ENCODE peak calls at places on chromosomes 5 and 9, in four cellular contexts. One of them, this sample, is unnamed.

GRCh38 chr9:16048129-16048528 is 495.3 kb downstream of the CCDC171 start:
- DNase-seq in K562: no peak
- DNase-seq in HepG2: no peak
- DNase-seq in SK-N-SH: no peak
- DNase-seq in this sample: no peak

GRCh38 chr9:130479587-130479986 is 34.8 kb downstream of the ASS1 start:
- DNase-seq in HepG2: no peak
- DNase-seq in K562: no peak
- DNase-seq in SK-N-SH: no peak
- DNase-seq in this sample: no peak

GRCh38 chr9:113215142-113215541 is 5.9 kb downstream of the FKBP15 start:
- DNase-seq in SK-N-SH: no peak
- DNase-seq in K562: no peak
- DNase-seq in HepG2: peak; percentile 22
- DNase-seq in this sample: no peak

GRCh38 chr5:53090229-53090628 is 19.3 kb downstream of the MOCS2 start:
- DNase-seq in HepG2: no peak
- DNase-seq in SK-N-SH: no peak
- DNase-seq in K562: no peak
- DNase-seq in this sample: no peak

GRCh38 chr9:95463145-95464060 is 53.4 kb downstream of the PTCH1 start:
- DNase-seq in K562: no peak
- DNase-seq in HepG2: no peak
- DNase-seq in SK-N-SH: no peak
- DNase-seq in this sample: no peak

GRCh38 chr5:77972545-77973252 is 196.6 kb upstream of the TBCA start:
- DNase-seq in HepG2: no peak
- DNase-seq in SK-N-SH: peak; percentile 76
- DNase-seq in K562: no peak
- DNase-seq in this sample: no peak

GRCh38 chr9:94725293-94725692 is 1.2 kb upstream of the AOPEP start:
- DNase-seq in K562: no peak
- DNase-seq in HepG2: no peak
- DNase-seq in SK-N-SH: no peak
- DNase-seq in this sample: no peak

GRCh38 chr5:87717761-87718160 is 305.0 kb upstream of the CCNH start:
- DNase-seq in K562: no peak
- DNase-seq in HepG2: no peak
- DNase-seq in SK-N-SH: peak; percentile 16
- DNase-seq in this sample: no peak

GRCh38 chr5:57891443-57891842 is 408.8 kb upstream of the ACTBL2 start:
- DNase-seq in HepG2: no peak
- DNase-seq in SK-N-SH: no peak
- DNase-seq in K562: no peak
- DNase-seq in this sample: no peak

GRCh38 chr5:37111426-37112382 is 137.5 kb downstream of the CPLANE1 start:
- DNase-seq in K562: no peak
- DNase-seq in SK-N-SH: no peak
- DNase-seq in HepG2: no peak
- DNase-seq in this sample: no peak

GRCh38 chr5:112534067-112534466 is 115.0 kb upstream of the EPB41L4A start:
- DNase-seq in HepG2: no peak
- DNase-seq in K562: no peak
- DNase-seq in SK-N-SH: no peak
- DNase-seq in this sample: no peak

GRCh38 chr5:133052317-133053175 is 733 bp downstream of the HSPA4 start:
- DNase-seq in HepG2: no peak
- DNase-seq in K562: peak; percentile 63
- DNase-seq in SK-N-SH: peak; percentile 80
- DNase-seq in this sample: peak; percentile 43

GRCh38 chr9:26643826-26644225 is 248.8 kb downstream of the CAAP1 start:
- DNase-seq in SK-N-SH: no peak
- DNase-seq in K562: no peak
- DNase-seq in HepG2: no peak
- DNase-seq in this sample: no peak

GRCh38 chr5:153276151-153276550 is 214.3 kb upstream of the GRIA1 start:
- DNase-seq in SK-N-SH: no peak
- DNase-seq in HepG2: peak; percentile 2
- DNase-seq in K562: peak; percentile 16
- DNase-seq in this sample: peak; percentile 76

GRCh38 chr5:134451618-134452505 is 40.2 kb upstream of the CDKN2AIPNL start:
- DNase-seq in K562: no peak
- DNase-seq in HepG2: no peak
- DNase-seq in SK-N-SH: no peak
- DNase-seq in this sample: no peak

GRCh38 chr5:926416-927171 is 33.9 kb downstream of the TRIP13 start:
- DNase-seq in HepG2: no peak
- DNase-seq in SK-N-SH: peak; percentile 54
- DNase-seq in K562: peak; percentile 51
- DNase-seq in this sample: peak; percentile 56

GRCh38 chr9:95086564-95086955 is 230.9 kb downstream of the FANCC start:
- DNase-seq in HepG2: no peak
- DNase-seq in SK-N-SH: no peak
- DNase-seq in K562: no peak
- DNase-seq in this sample: no peak

GRCh38 chr9:34719021-34719768 is 9.3 kb upstream of the CCL21 start:
- DNase-seq in K562: no peak
- DNase-seq in HepG2: no peak
- DNase-seq in SK-N-SH: no peak
- DNase-seq in this sample: no peak
- TF ChIP-seq FOXJ3 in K562: no peak
- TF ChIP-seq FOXJ3 in HepG2: no peak
- TF ChIP-seq FOXJ3 in SK-N-SH: no peak
- TF ChIP-seq FOXJ3 in this sample: no peak

DNA sequence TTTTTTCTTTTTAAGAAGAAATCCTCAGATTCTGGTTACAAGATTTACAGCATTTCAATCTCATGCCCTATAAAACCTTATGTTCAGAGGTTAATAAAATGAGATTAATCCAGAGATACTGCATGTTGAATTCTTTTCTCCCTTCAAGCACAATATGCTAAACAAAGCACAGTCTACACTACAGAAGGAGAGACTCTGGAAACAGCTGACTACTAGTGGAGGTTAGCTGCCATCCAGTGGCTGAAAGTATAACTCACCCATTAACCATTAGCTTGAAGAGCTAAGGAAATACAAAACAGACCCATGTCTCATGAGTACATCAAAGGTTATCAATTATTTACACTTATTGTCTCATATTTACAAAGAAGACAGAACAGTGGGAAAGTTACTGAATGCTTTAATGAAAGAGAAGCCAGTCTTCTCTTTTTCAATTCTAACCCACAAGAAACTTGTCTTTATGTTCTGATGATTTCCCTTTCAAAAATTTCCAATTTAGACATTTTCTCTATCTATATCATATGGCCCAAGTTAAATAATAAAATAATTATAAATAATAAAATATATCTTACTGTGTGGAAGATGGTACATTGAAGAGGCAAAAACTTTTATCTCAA is 12.7 kb upstream of the DNAH5 start:
- DNase-seq in SK-N-SH: peak; percentile 49
- DNase-seq in K562: peak; percentile 37
- DNase-seq in HepG2: peak; percentile 54
- DNase-seq in this sample: peak; percentile 53
- TF ChIP-seq FOXJ3 in SK-N-SH: no peak
- TF ChIP-seq FOXJ3 in K562: no peak
- TF ChIP-seq FOXJ3 in HepG2: no peak
- TF ChIP-seq FOXJ3 in this sample: no peak

DNA sequence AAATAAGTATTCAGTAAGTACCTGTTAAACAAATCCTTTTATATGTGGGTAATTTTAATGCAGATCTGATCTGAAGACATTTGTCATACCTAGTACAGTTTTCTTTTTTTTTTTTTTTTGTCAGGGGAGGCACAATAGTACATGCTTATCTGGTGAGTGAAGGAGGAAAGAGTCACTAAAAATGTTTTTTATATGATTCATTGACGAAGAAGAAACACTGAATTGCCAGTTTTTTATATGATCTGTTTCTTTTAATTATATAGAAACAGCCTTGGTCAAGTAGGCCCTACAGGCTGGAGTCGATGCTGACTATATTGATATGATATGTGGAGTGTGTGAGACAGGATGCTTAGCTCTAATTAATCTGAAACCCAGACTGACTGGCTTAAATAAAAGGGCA is 315.2 kb downstream of the PSAT1 start:
- DNase-seq in HepG2: no peak
- DNase-seq in SK-N-SH: no peak
- DNase-seq in K562: no peak
- DNase-seq in this sample: no peak
- TF ChIP-seq FOXJ3 in HepG2: no peak
- TF ChIP-seq FOXJ3 in SK-N-SH: no peak
- TF ChIP-seq FOXJ3 in K562: no peak
- TF ChIP-seq FOXJ3 in this sample: no peak

GRCh38 chr9:127949827-127950512 is 12.3 kb upstream of the DPM2 start:
- DNase-seq in K562: no peak
- DNase-seq in HepG2: peak; percentile 10
- DNase-seq in SK-N-SH: no peak
- DNase-seq in this sample: no peak

GRCh38 chr9:127953768-127954505 is 16.3 kb upstream of the DPM2 start:
- DNase-seq in SK-N-SH: no peak
- DNase-seq in K562: no peak
- DNase-seq in HepG2: no peak
- DNase-seq in this sample: no peak

GRCh38 chr9:127946728-127947127 is 9.1 kb upstream of the DPM2 start:
- DNase-seq in K562: no peak
- DNase-seq in SK-N-SH: no peak
- DNase-seq in HepG2: peak; percentile 28
- DNase-seq in this sample: no peak

GRCh38 chr9:127947841-127948710 is 10.4 kb upstream of the DPM2 start:
- DNase-seq in K562: no peak
- DNase-seq in HepG2: no peak
- DNase-seq in SK-N-SH: no peak
- DNase-seq in this sample: no peak

GRCh38 chr9:127950513-127951210 is 13.0 kb upstream of the DPM2 start:
- DNase-seq in K562: no peak
- DNase-seq in HepG2: peak; percentile 98
- DNase-seq in SK-N-SH: no peak
- DNase-seq in this sample: no peak
- TF ChIP-seq FOXJ3 in K562: no peak
- TF ChIP-seq FOXJ3 in HepG2: peak; percentile 83
- TF ChIP-seq FOXJ3 in SK-N-SH: no peak
- TF ChIP-seq FOXJ3 in this sample: no peak

GRCh38 chr5:10842823-10843222 is 81.8 kb upstream of the DAP start:
- DNase-seq in HepG2: no peak
- DNase-seq in K562: no peak
- DNase-seq in SK-N-SH: no peak
- DNase-seq in this sample: no peak

GRCh38 chr5:10839118-10839517 is 78.1 kb upstream of the DAP start:
- DNase-seq in SK-N-SH: no peak
- DNase-seq in K562: no peak
- DNase-seq in HepG2: no peak
- DNase-seq in this sample: no peak

GRCh38 chr5:10838038-10838437 is 77.0 kb upstream of the DAP start:
- DNase-seq in HepG2: peak; percentile 18
- DNase-seq in SK-N-SH: no peak
- DNase-seq in K562: no peak
- DNase-seq in this sample: no peak

GRCh38 chr5:10836991-10837390 is 76.0 kb upstream of the DAP start:
- DNase-seq in SK-N-SH: no peak
- DNase-seq in K562: no peak
- DNase-seq in HepG2: no peak
- DNase-seq in this sample: no peak

DNA sequence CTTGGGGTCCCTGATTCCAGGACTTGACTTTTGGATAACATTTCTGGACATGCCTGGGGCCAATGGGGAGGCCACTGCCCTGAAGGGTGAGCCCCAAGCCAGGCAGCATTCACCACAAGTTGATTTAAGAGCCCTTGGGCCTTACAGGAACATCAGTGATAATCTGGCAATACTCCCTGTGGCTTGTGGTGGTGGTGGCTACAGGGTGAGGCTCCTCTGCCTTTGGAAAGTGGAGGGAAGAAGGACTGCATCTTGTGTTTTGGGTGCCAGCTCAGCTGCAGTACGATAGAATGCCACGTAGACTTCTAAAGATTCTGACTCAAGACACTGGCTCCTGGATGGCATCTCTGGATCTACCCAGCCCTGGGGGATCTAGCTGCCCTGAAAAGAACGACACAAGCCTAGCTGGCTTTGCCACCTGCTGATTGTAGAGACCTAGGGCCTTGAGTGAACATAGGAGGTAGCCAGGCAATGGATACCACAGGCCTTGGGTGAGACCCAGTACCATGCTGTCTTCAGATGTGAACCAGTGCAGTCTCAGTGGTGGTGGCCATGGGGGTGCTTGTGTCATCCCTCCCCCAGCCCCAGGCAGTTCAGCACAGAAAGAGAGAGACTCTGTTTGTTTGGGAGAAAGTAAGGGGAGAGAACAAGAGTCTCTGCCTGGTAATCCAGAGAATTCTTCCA is 79.0 kb upstream of the DAP start:
- DNase-seq in SK-N-SH: no peak
- DNase-seq in K562: no peak
- DNase-seq in HepG2: no peak
- DNase-seq in this sample: no peak
- TF ChIP-seq FOXJ3 in SK-N-SH: no peak
- TF ChIP-seq FOXJ3 in K562: no peak
- TF ChIP-seq FOXJ3 in HepG2: no peak
- TF ChIP-seq FOXJ3 in this sample: no peak

DNA sequence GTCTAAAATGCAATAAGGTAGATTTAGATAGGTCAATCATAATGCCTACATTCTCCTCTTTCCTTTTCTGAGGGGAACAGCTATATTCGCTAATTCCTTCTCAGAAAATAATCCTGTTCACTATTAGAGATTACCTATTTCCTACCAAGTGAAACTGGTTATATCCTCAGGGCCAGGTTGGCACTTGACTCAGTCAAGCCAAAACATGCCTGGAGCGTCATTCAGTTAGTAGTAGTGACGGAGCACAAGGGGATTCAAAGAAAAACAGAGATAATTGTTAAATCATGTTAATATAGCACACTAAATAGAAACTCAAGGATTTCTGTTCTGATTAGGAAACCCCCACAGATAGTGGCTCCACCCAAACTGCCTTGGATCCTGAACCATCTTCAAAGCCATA is 515.4 kb upstream of the PTPRD start:
- DNase-seq in K562: no peak
- DNase-seq in HepG2: no peak
- DNase-seq in SK-N-SH: no peak
- DNase-seq in this sample: no peak
- TF ChIP-seq FOXJ3 in K562: no peak
- TF ChIP-seq FOXJ3 in HepG2: no peak
- TF ChIP-seq FOXJ3 in SK-N-SH: no peak
- TF ChIP-seq FOXJ3 in this sample: no peak